ENCODE peak calls at places on chromosomes 5 and 9, in ten cellular contexts. One of them, this sample, is unnamed. For H3K9me3, the result is how much of the 10 kb centered on the place peaks cover.

GRCh38 chr5:81163641-81164040 is 69.5 kb upstream of the CKMT2 start:
- DNase-seq in uterus: no peak
- DNase-seq in BE2C: no peak
- DNase-seq in CD8-positive, alpha-beta T cell: no peak
- DNase-seq in CD4-positive, alpha-beta T cell: no peak
- DNase-seq in AG04450: no peak
- DNase-seq in adipocyte: no peak
- DNase-seq in neural progenitor cell: no peak
- DNase-seq in hepatocyte: no peak
- DNase-seq in PC-3: no peak
- DNase-seq in this sample: no peak

GRCh38 chr9:94111446-94111845 is 27.2 kb downstream of the PTPDC1 start:
- DNase-seq in hepatocyte: no peak
- DNase-seq in PC-3: no peak
- DNase-seq in AG04450: no peak
- DNase-seq in adipocyte: no peak
- DNase-seq in neural progenitor cell: no peak
- DNase-seq in CD4-positive, alpha-beta T cell: no peak
- DNase-seq in BE2C: no peak
- DNase-seq in uterus: no peak
- DNase-seq in CD8-positive, alpha-beta T cell: no peak
- DNase-seq in this sample: no peak

GRCh38 chr5:138778234-138778633 is 25.0 kb downstream of the CTNNA1 start:
- DNase-seq in uterus: no peak
- DNase-seq in CD4-positive, alpha-beta T cell: no peak
- DNase-seq in PC-3: no peak
- DNase-seq in BE2C: no peak
- DNase-seq in neural progenitor cell: no peak
- DNase-seq in CD8-positive, alpha-beta T cell: no peak
- DNase-seq in adipocyte: no peak
- DNase-seq in AG04450: no peak
- DNase-seq in hepatocyte: no peak
- DNase-seq in this sample: no peak

GRCh38 chr5:103744159-103744558 is 181.6 kb upstream of the NUDT12 start:
- DNase-seq in CD8-positive, alpha-beta T cell: no peak
- DNase-seq in AG04450: peak
- DNase-seq in adipocyte: peak
- DNase-seq in BE2C: no peak
- DNase-seq in neural progenitor cell: no peak
- DNase-seq in hepatocyte: no peak
- DNase-seq in CD4-positive, alpha-beta T cell: no peak
- DNase-seq in uterus: no peak
- DNase-seq in PC-3: peak
- DNase-seq in this sample: no peak

GRCh38 chr5:89728750-89729149 is 680.8 kb downstream of the CETN3 start:
- DNase-seq in adipocyte: peak
- DNase-seq in BE2C: no peak
- DNase-seq in uterus: peak
- DNase-seq in AG04450: no peak
- DNase-seq in PC-3: no peak
- DNase-seq in CD4-positive, alpha-beta T cell: no peak
- DNase-seq in CD8-positive, alpha-beta T cell: no peak
- DNase-seq in hepatocyte: no peak
- DNase-seq in neural progenitor cell: no peak
- DNase-seq in this sample: no peak

GRCh38 chr9:68704804-68705635 is at the start of gene PIP5K1B:
- DNase-seq in CD4-positive, alpha-beta T cell: peak
- DNase-seq in adipocyte: peak
- DNase-seq in uterus: peak
- DNase-seq in hepatocyte: peak
- DNase-seq in neural progenitor cell: peak
- DNase-seq in CD8-positive, alpha-beta T cell: no peak
- DNase-seq in PC-3: peak
- DNase-seq in AG04450: no peak
- DNase-seq in BE2C: peak
- DNase-seq in this sample: peak

GRCh38 chr9:6234014-6234413 is 18.4 kb downstream of the IL33 start:
- DNase-seq in BE2C: no peak
- DNase-seq in neural progenitor cell: no peak
- DNase-seq in AG04450: no peak
- DNase-seq in adipocyte: no peak
- DNase-seq in CD4-positive, alpha-beta T cell: no peak
- DNase-seq in PC-3: no peak
- DNase-seq in CD8-positive, alpha-beta T cell: no peak
- DNase-seq in hepatocyte: no peak
- DNase-seq in uterus: peak
- DNase-seq in this sample: no peak

GRCh38 chr9:22469928-22470544 is 23.4 kb downstream of the DMRTA1 start:
- DNase-seq in BE2C: peak
- DNase-seq in neural progenitor cell: peak
- DNase-seq in CD4-positive, alpha-beta T cell: no peak
- DNase-seq in AG04450: no peak
- DNase-seq in PC-3: peak
- DNase-seq in CD8-positive, alpha-beta T cell: no peak
- DNase-seq in adipocyte: peak
- DNase-seq in uterus: no peak
- DNase-seq in hepatocyte: peak
- DNase-seq in this sample: no peak

GRCh38 chr5:173395257-173395932 is 67.2 kb upstream of the STC2 start:
- DNase-seq in hepatocyte: no peak
- DNase-seq in AG04450: peak
- DNase-seq in adipocyte: peak
- DNase-seq in neural progenitor cell: no peak
- DNase-seq in PC-3: peak
- DNase-seq in BE2C: no peak
- DNase-seq in CD4-positive, alpha-beta T cell: no peak
- DNase-seq in uterus: no peak
- DNase-seq in CD8-positive, alpha-beta T cell: no peak
- DNase-seq in this sample: no peak

GRCh38 chr9:36820392-36820861 is 213.6 kb downstream of the PAX5 start:
- DNase-seq in uterus: no peak
- DNase-seq in PC-3: no peak
- DNase-seq in BE2C: no peak
- DNase-seq in neural progenitor cell: no peak
- DNase-seq in hepatocyte: no peak
- DNase-seq in adipocyte: no peak
- DNase-seq in AG04450: no peak
- DNase-seq in CD4-positive, alpha-beta T cell: no peak
- DNase-seq in CD8-positive, alpha-beta T cell: no peak
- DNase-seq in this sample: no peak

GRCh38 chr9:89874351-89875321 is 269.8 kb downstream of the GADD45G start:
- DNase-seq in CD4-positive, alpha-beta T cell: no peak
- DNase-seq in PC-3: no peak
- DNase-seq in BE2C: no peak
- DNase-seq in uterus: peak
- DNase-seq in neural progenitor cell: peak
- DNase-seq in CD8-positive, alpha-beta T cell: no peak
- DNase-seq in adipocyte: no peak
- DNase-seq in AG04450: no peak
- DNase-seq in hepatocyte: no peak
- DNase-seq in this sample: peak

GRCh38 chr9:89872426-89872912 is 267.7 kb downstream of the GADD45G start:
- DNase-seq in AG04450: no peak
- DNase-seq in hepatocyte: no peak
- DNase-seq in uterus: peak
- DNase-seq in CD8-positive, alpha-beta T cell: no peak
- DNase-seq in BE2C: no peak
- DNase-seq in neural progenitor cell: no peak
- DNase-seq in CD4-positive, alpha-beta T cell: no peak
- DNase-seq in PC-3: no peak
- DNase-seq in adipocyte: no peak
- DNase-seq in this sample: no peak

GRCh38 chr9:89872913-89873707 is 268.3 kb downstream of the GADD45G start:
- DNase-seq in uterus: peak
- DNase-seq in neural progenitor cell: no peak
- DNase-seq in CD8-positive, alpha-beta T cell: no peak
- DNase-seq in PC-3: no peak
- DNase-seq in CD4-positive, alpha-beta T cell: no peak
- DNase-seq in AG04450: no peak
- DNase-seq in BE2C: no peak
- DNase-seq in hepatocyte: no peak
- DNase-seq in adipocyte: no peak
- DNase-seq in this sample: no peak

GRCh38 chr9:89871871-89872331 is 267.1 kb downstream of the GADD45G start:
- DNase-seq in hepatocyte: no peak
- DNase-seq in CD4-positive, alpha-beta T cell: no peak
- DNase-seq in CD8-positive, alpha-beta T cell: no peak
- DNase-seq in PC-3: no peak
- DNase-seq in uterus: peak
- DNase-seq in AG04450: no peak
- DNase-seq in neural progenitor cell: no peak
- DNase-seq in adipocyte: no peak
- DNase-seq in BE2C: no peak
- DNase-seq in this sample: no peak

GRCh38 chr9:89873801-89874200 is 269.0 kb downstream of the GADD45G start:
- DNase-seq in BE2C: no peak
- DNase-seq in CD8-positive, alpha-beta T cell: no peak
- DNase-seq in neural progenitor cell: no peak
- DNase-seq in AG04450: no peak
- DNase-seq in adipocyte: no peak
- DNase-seq in CD4-positive, alpha-beta T cell: no peak
- DNase-seq in uterus: peak
- DNase-seq in hepatocyte: no peak
- DNase-seq in PC-3: no peak
- DNase-seq in this sample: peak
- H3K9me3 ChIP-seq in BE2C: under half
- H3K9me3 ChIP-seq in CD8-positive, alpha-beta T cell: under half
- H3K9me3 ChIP-seq in neural progenitor cell: under half
- H3K9me3 ChIP-seq in AG04450: under half
- H3K9me3 ChIP-seq in adipocyte: under half
- H3K9me3 ChIP-seq in CD4-positive, alpha-beta T cell: under half
- H3K9me3 ChIP-seq in uterus: under half
- H3K9me3 ChIP-seq in hepatocyte: under half
- H3K9me3 ChIP-seq in PC-3: under half
- H3K9me3 ChIP-seq in this sample: under half

DNA sequence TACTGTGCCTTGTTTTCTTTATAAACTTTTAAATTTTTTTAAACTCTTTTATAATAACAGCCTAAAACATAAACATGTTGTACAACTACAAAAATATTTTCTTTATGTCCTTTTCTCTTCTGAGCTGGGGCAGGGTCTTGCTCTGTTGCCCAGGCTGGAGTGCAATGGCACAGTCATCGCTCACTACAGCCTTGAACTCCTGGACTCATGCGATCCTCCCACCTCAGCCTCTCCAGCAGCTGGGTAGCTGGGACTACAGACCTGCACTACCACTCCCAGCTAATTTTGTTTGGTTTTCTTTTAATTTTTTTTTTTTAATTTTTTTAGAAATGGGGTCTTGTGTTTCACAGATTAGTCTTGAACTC is 31.5 kb downstream of the TTC1 start:
- DNase-seq in BE2C: no peak
- DNase-seq in CD8-positive, alpha-beta T cell: no peak
- DNase-seq in uterus: no peak
- DNase-seq in PC-3: no peak
- DNase-seq in neural progenitor cell: no peak
- DNase-seq in AG04450: no peak
- DNase-seq in CD4-positive, alpha-beta T cell: no peak
- DNase-seq in adipocyte: no peak
- DNase-seq in hepatocyte: no peak
- DNase-seq in this sample: no peak
- H3K9me3 ChIP-seq in BE2C: under half
- H3K9me3 ChIP-seq in CD8-positive, alpha-beta T cell: under half
- H3K9me3 ChIP-seq in uterus: under half
- H3K9me3 ChIP-seq in PC-3: under half
- H3K9me3 ChIP-seq in neural progenitor cell: under half
- H3K9me3 ChIP-seq in AG04450: under half
- H3K9me3 ChIP-seq in CD4-positive, alpha-beta T cell: under half
- H3K9me3 ChIP-seq in adipocyte: under half
- H3K9me3 ChIP-seq in hepatocyte: under half
- H3K9me3 ChIP-seq in this sample: under half

GRCh38 chr9:93003552-93004407 is 54.7 kb upstream of the SUSD3 start:
- DNase-seq in hepatocyte: peak
- DNase-seq in AG04450: peak
- DNase-seq in uterus: peak
- DNase-seq in CD8-positive, alpha-beta T cell: peak
- DNase-seq in neural progenitor cell: peak
- DNase-seq in adipocyte: peak
- DNase-seq in PC-3: peak
- DNase-seq in CD4-positive, alpha-beta T cell: peak
- DNase-seq in BE2C: peak
- DNase-seq in this sample: peak

GRCh38 chr9:93008457-93008856 is 50.0 kb upstream of the SUSD3 start:
- DNase-seq in hepatocyte: no peak
- DNase-seq in adipocyte: no peak
- DNase-seq in uterus: no peak
- DNase-seq in AG04450: no peak
- DNase-seq in CD8-positive, alpha-beta T cell: no peak
- DNase-seq in CD4-positive, alpha-beta T cell: no peak
- DNase-seq in PC-3: no peak
- DNase-seq in BE2C: no peak
- DNase-seq in neural progenitor cell: no peak
- DNase-seq in this sample: no peak

GRCh38 chr9:93007529-93008058 is 50.9 kb upstream of the SUSD3 start:
- DNase-seq in neural progenitor cell: no peak
- DNase-seq in AG04450: no peak
- DNase-seq in hepatocyte: no peak
- DNase-seq in BE2C: peak
- DNase-seq in adipocyte: no peak
- DNase-seq in PC-3: no peak
- DNase-seq in uterus: no peak
- DNase-seq in CD8-positive, alpha-beta T cell: no peak
- DNase-seq in CD4-positive, alpha-beta T cell: no peak
- DNase-seq in this sample: no peak

GRCh38 chr9:93004561-93004960 is 53.9 kb upstream of the SUSD3 start:
- DNase-seq in uterus: no peak
- DNase-seq in adipocyte: no peak
- DNase-seq in neural progenitor cell: no peak
- DNase-seq in CD8-positive, alpha-beta T cell: no peak
- DNase-seq in PC-3: no peak
- DNase-seq in hepatocyte: no peak
- DNase-seq in BE2C: no peak
- DNase-seq in CD4-positive, alpha-beta T cell: no peak
- DNase-seq in AG04450: no peak
- DNase-seq in this sample: no peak

DNA sequence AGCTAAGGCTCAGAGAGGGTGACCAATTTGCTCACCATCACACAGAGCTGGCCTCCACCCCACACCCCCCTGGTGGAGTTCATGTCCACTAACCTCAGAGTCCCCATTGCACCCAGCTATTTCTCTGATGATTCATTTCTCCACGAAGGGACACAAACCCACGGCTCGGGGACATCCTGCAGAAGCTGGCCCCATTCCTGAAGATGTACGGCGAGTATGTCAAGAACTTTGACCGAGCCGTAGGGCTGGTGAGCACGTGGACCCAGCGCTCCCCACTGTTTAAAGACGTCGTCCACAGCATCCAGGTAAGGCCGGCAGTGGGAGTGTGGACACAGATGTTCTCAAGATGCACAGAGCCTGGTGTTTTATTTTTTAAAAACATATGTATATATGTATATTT is 52.6 kb upstream of the SUSD3 start:
- DNase-seq in CD4-positive, alpha-beta T cell: no peak
- DNase-seq in hepatocyte: no peak
- DNase-seq in BE2C: no peak
- DNase-seq in uterus: no peak
- DNase-seq in neural progenitor cell: no peak
- DNase-seq in PC-3: no peak
- DNase-seq in AG04450: no peak
- DNase-seq in adipocyte: no peak
- DNase-seq in CD8-positive, alpha-beta T cell: no peak
- DNase-seq in this sample: no peak
- H3K9me3 ChIP-seq in CD4-positive, alpha-beta T cell: under half
- H3K9me3 ChIP-seq in hepatocyte: under half
- H3K9me3 ChIP-seq in BE2C: under half
- H3K9me3 ChIP-seq in uterus: under half
- H3K9me3 ChIP-seq in neural progenitor cell: under half
- H3K9me3 ChIP-seq in PC-3: under half
- H3K9me3 ChIP-seq in AG04450: under half
- H3K9me3 ChIP-seq in adipocyte: under half
- H3K9me3 ChIP-seq in CD8-positive, alpha-beta T cell: under half
- H3K9me3 ChIP-seq in this sample: under half

GRCh38 chr5:148810821-148811220 is 15.6 kb upstream of the ADRB2 start:
- DNase-seq in BE2C: no peak
- DNase-seq in CD4-positive, alpha-beta T cell: no peak
- DNase-seq in adipocyte: no peak
- DNase-seq in neural progenitor cell: no peak
- DNase-seq in hepatocyte: no peak
- DNase-seq in AG04450: no peak
- DNase-seq in PC-3: no peak
- DNase-seq in CD8-positive, alpha-beta T cell: no peak
- DNase-seq in uterus: no peak
- DNase-seq in this sample: no peak
- H3K9me3 ChIP-seq in BE2C: under half
- H3K9me3 ChIP-seq in CD4-positive, alpha-beta T cell: under half
- H3K9me3 ChIP-seq in adipocyte: under half
- H3K9me3 ChIP-seq in neural progenitor cell: under half
- H3K9me3 ChIP-seq in hepatocyte: under half
- H3K9me3 ChIP-seq in AG04450: under half
- H3K9me3 ChIP-seq in PC-3: under half
- H3K9me3 ChIP-seq in CD8-positive, alpha-beta T cell: under half
- H3K9me3 ChIP-seq in uterus: under half
- H3K9me3 ChIP-seq in this sample: under half